ENCODE peak calls at places on chromosomes 12 and 14, in eight cellular contexts. Y is AG10803; A is ACHN; U is NCI-H774; R is ELR; C is naive thymus-derived CD8-positive, alpha-beta T cell; I is SW480; V is activated T-helper 1 cell treated with Interleukin-2 at 50 U/mL for 16 hours. K is an unnamed sample.

GRCh38 chr14:22819191-22819988 is 4.2 kb upstream of the SLC7A7 start:
- DNase-seq in C (no peak), A (no peak), Y (peak; percentile 77), I (no peak), V (no peak), R (peak; percentile 54), U (no peak), K (peak; percentile 76)

GRCh38 chr14:65352964-65353530 is 59.5 kb upstream of the FUT8 start:
- DNase-seq in V (no peak), C (no peak), Y (no peak), R (peak; percentile 63), U (no peak), I (peak; percentile 57), A (peak; percentile 56), K (peak; percentile 81)

GRCh38 chr14:92780444-92780843 is 13.7 kb upstream of the GOLGA5 start:
- DNase-seq in A (no peak), Y (peak; percentile 74), V (no peak), I (no peak), R (peak; percentile 70), U (no peak), C (no peak), K (no peak)

GRCh38 chr14:88986146-88986841 is 161.8 kb downstream of the TTC8 start:
- DNase-seq in U (no peak), I (peak; percentile 38), R (peak; percentile 84), Y (peak; percentile 81), A (no peak), C (no peak), V (no peak), K (no peak)

GRCh38 chr14:38716871-38717270 is 386.2 kb downstream of the SEC23A start:
- DNase-seq in V (no peak), A (no peak), U (peak; percentile 29), Y (no peak), I (no peak), C (no peak), R (no peak), K (peak; percentile 30)

GRCh38 chr12:71795901-71796300 is 41.2 kb downstream of the RAB21 start:
- DNase-seq in C (no peak), Y (no peak), V (no peak), U (no peak), R (no peak), A (no peak), I (no peak), K (no peak)

GRCh38 chr12:82627799-82628198 is 58.9 kb upstream of the TMTC2 start:
- DNase-seq in I (peak; percentile 50), Y (peak; percentile 38), U (no peak), R (peak; percentile 19), C (no peak), A (peak; percentile 76), V (no peak), K (peak; percentile 87)

GRCh38 chr14:96399405-96399804 is 7.5 kb downstream of the AK7 start:
- DNase-seq in I (no peak), V (no peak), C (no peak), Y (no peak), A (no peak), U (no peak), R (no peak), K (no peak)

GRCh38 chr12:132160016-132160415 is 15.8 kb downstream of the NOC4L start:
- DNase-seq in I (no peak), R (no peak), Y (no peak), V (no peak), C (no peak), A (no peak), U (no peak), K (no peak)

GRCh38 chr14:72186461-72187035 is 254.3 kb downstream of the RGS6 start:
- DNase-seq in A (no peak), C (no peak), I (no peak), V (no peak), R (no peak), U (no peak), Y (no peak), K (no peak)

GRCh38 chr12:132490481-132491348 is 764 bp downstream of the FBRSL1 start:
- DNase-seq in V (no peak), U (no peak), A (peak; percentile 46), R (peak; percentile 50), I (no peak), Y (peak; percentile 12), C (no peak), K (peak; percentile 71)

GRCh38 chr14:103008768-103009342 is 48.5 kb downstream of the CDC42BPB start:
- DNase-seq in Y (peak; percentile 57), R (peak; percentile 76), V (no peak), U (no peak), I (no peak), C (no peak), A (no peak), K (no peak)

GRCh38 chr14:71931492-71932228 is 569 bp upstream of the RGS6 start:
- DNase-seq in A (no peak), C (no peak), U (no peak), Y (no peak), V (no peak), I (peak; percentile 59), R (peak; percentile 3), K (no peak)

GRCh38 chr12:57101892-57102695 is 9.1 kb downstream of the STAT6 start:
- DNase-seq in U (no peak), V (no peak), R (peak; percentile 60), I (peak; percentile 80), Y (no peak), A (no peak), C (no peak), K (peak; percentile 89)

GRCh38 chr12:109999983-110000505 is 814 bp downstream of the ANKRD13A start:
- DNase-seq in C (no peak), U (no peak), Y (peak; percentile 67), A (peak; percentile 39), R (peak; percentile 61), V (no peak), I (peak; percentile 17), K (peak; percentile 60)

GRCh38 chr12:4153343-4153892 is 120.1 kb upstream of the CCND2 start:
- DNase-seq in V (peak; percentile 42), Y (no peak), I (no peak), R (no peak), C (no peak), U (no peak), A (no peak), K (no peak)

GRCh38 chr12:105319691-105320209 is 10.7 kb upstream of the C12orf75 start:
- DNase-seq in C (peak; percentile 37), R (no peak), V (no peak), U (no peak), I (no peak), Y (no peak), A (no peak), K (no peak)

GRCh38 chr12:108727868-108728735 is 3.2 kb downstream of the CORO1C start:
- DNase-seq in U (no peak), Y (no peak), I (no peak), R (no peak), A (no peak), C (no peak), V (no peak), K (no peak)

GRCh38 chr12:93803408-93803807 is 126.2 kb downstream of the CRADD start:
- DNase-seq in Y (peak; percentile 92), I (no peak), A (no peak), V (no peak), U (no peak), R (peak; percentile 35), C (no peak), K (no peak)

GRCh38 chr14:22887990-22888378 is 5.0 kb downstream of the REM2 start:
- DNase-seq in C (peak; percentile 43), A (no peak), I (no peak), V (no peak), U (no peak), Y (no peak), R (no peak), K (no peak)

GRCh38 chr12:42196728-42197603 is 41.1 kb downstream of the YAF2 start:
- DNase-seq in V (no peak), I (no peak), U (no peak), C (no peak), Y (no peak), A (no peak), R (no peak), K (no peak)

GRCh38 chr12:53963434-53964314 is 9.0 kb downstream of the HOXC12 start:
- DNase-seq in V (no peak), U (no peak), Y (no peak), R (peak; percentile 49), A (no peak), C (no peak), I (no peak), K (no peak)

GRCh38 chr14:59354666-59355065 is 110.5 kb downstream of the GPR135 start:
- DNase-seq in A (no peak), R (peak; percentile 78), U (no peak), C (no peak), I (no peak), Y (peak; percentile 82), V (no peak), K (no peak)

GRCh38 chr14:105151838-105152793 is 16.5 kb downstream of the JAG2 start:
- DNase-seq in V (no peak), R (no peak), A (no peak), Y (no peak), I (no peak), U (no peak), C (no peak), K (no peak)

GRCh38 chr14:72948481-72949138 is 22.3 kb downstream of the DCAF4 start:
- DNase-seq in A (peak; percentile 57), C (peak; percentile 59), R (peak; percentile 77), I (peak; percentile 62), U (no peak), V (peak; percentile 26), Y (peak; percentile 69), K (peak; percentile 65)

GRCh38 chr12:83823386-83824045 is 1089.1 kb downstream of the SLC6A15 start:
- DNase-seq in U (no peak), R (no peak), C (no peak), V (no peak), Y (no peak), I (peak; percentile 53), A (peak; percentile 62), K (peak; percentile 89)

GRCh38 chr14:42424501-42424900 is 817.8 kb downstream of the LRFN5 start:
- DNase-seq in V (no peak), I (no peak), R (peak; percentile 17), Y (no peak), U (no peak), A (no peak), C (no peak), K (no peak)

K was measured in DMS53.